ENCODE peak calls at places on chromosomes 1 and 21, in four cellular contexts. O, X, Z and E are unnamed samples. For H3K36me3 and H3K4me1, the result is how much of the 10 kb centered on the place peaks cover.

GRCh38 chr1:3017440-3018050 is 3.7 kb upstream of the ACTRT2 start:
- DNase-seq in Z (no peak), O (no peak), X (no peak), E (no peak)

GRCh38 chr21:37032877-37033471 is 26.5 kb downstream of the RIPPLY3 start:
- DNase-seq in O (no peak), X (peak), Z (no peak), E (peak)

GRCh38 chr1:8345621-8346415 is 27.9 kb downstream of the SLC45A1 start:
- DNase-seq in X (no peak), O (no peak), Z (peak), E (no peak)

GRCh38 chr1:154453577-154454352 is 48.3 kb upstream of the TDRD10 start:
- DNase-seq in X (peak), O (no peak), Z (no peak), E (no peak)

GRCh38 chr1:43938892-43939587 is 5.4 kb downstream of the ARTN start:
- DNase-seq in Z (no peak), X (no peak), O (no peak), E (no peak)

GRCh38 chr1:96144636-96145035 is 576.9 kb upstream of the PTBP2 start:
- DNase-seq in Z (no peak), O (no peak), X (no peak), E (no peak)

GRCh38 chr1:70899735-70900134 is 147.9 kb downstream of the PTGER3 start:
- DNase-seq in Z (no peak), O (no peak), X (peak), E (no peak)

GRCh38 chr1:111141803-111142202 is 1.8 kb downstream of the CEPT1 start:
- DNase-seq in Z (no peak), O (no peak), X (no peak), E (no peak)

GRCh38 chr1:17405898-17406759 is 33.3 kb downstream of the RCC2 start:
- DNase-seq in O (no peak), X (peak), Z (peak), E (no peak)

GRCh38 chr1:13700521-13701273 is 709 bp downstream of the PRDM2 start:
- DNase-seq in X (peak), O (no peak), Z (peak), E (peak)

GRCh38 chr21:17915976-17916375 is 96.8 kb upstream of the C21orf91 start:
- DNase-seq in O (no peak), Z (no peak), X (no peak), E (no peak)

GRCh38 chr21:41196990-41197389 is 29.0 kb downstream of the BACE2 start:
- DNase-seq in X (peak), Z (no peak), O (no peak), E (no peak)

GRCh38 chr1:85042413-85042812 is 5.9 kb downstream of the MCOLN3 start:
- DNase-seq in Z (no peak), X (no peak), O (no peak), E (no peak)
- H3K27ac ChIP-seq in Z (no peak), X (no peak), O (no peak), E (no peak)

DNA sequence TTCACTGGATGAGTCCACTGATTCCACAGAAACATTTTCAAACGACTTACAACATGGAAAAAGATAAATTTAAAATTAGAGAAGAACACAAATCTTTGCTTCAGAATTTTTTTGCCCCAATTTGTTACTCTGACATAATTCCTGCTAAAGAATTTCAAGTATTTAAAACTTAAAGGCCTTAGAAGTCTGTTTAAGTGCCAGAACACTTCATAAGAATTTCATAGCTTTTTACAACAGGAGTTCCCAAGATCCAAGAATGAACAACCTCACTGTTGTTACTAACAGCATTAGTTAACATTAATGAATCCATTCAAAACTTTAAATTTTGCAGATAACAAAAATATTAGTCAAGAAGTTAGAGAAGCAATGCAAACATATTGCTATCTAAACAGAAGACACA is 31.7 kb downstream of the ARHGAP29 start:
- DNase-seq in Z (no peak), O (no peak), X (no peak), E (no peak)
- H3K36me3 ChIP-seq in Z (half or more), O (under half), X (half or more), E (under half)

GRCh38 chr1:169610110-169610509 is 19.8 kb downstream of the SELP start:
- DNase-seq in Z (no peak), X (no peak), O (no peak), E (no peak)
- H3K4me1 ChIP-seq in Z (under half), X (under half), O (under half), E (under half)

GRCh38 chr1:92752719-92753118 is 32.2 kb downstream of the EVI5 start:
- DNase-seq in X (peak), Z (no peak), O (no peak), E (no peak)
- H3K27ac ChIP-seq in X (peak), Z (no peak), O (no peak), E (no peak)

GRCh38 chr21:16309250-16309971 is 579.6 kb downstream of the USP25 start:
- DNase-seq in O (no peak), X (no peak), Z (no peak), E (no peak)
- H3K36me3 ChIP-seq in O (under half), X (under half), Z (under half), E (under half)

DNA sequence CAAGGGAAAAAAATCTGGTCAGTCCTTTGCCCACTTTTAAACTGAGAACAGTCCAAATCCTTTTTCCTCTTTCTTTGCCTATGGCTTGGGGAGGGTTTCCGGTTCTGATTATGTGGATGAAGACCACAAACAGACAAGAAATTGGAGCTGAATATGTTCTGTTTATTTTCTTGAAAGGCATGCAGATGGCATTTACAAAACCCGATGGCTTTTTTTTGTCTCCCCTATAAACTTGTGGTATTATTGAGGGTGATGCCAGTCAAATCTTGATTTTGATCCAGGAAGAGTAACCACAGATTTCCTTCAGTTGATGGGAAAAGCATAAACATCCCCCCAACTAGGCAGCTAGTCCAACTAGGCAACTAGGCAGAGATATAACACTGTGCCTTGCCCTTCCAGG is 38.9 kb downstream of the PLPP3 start:
- DNase-seq in Z (no peak), X (no peak), O (no peak), E (no peak)
- H3K4me1 ChIP-seq in Z (half or more), X (under half), O (half or more), E (half or more)

GRCh38 chr1:1132928-1133750 is 17.2 kb upstream of the C1orf159 start:
- DNase-seq in Z (no peak), X (no peak), O (no peak), E (no peak)
- H3K27ac ChIP-seq in Z (peak), X (no peak), O (peak), E (no peak)

GRCh38 chr1:151210830-151211229 is 12.5 kb downstream of the PIP5K1A start:
- DNase-seq in Z (no peak), O (no peak), X (peak), E (no peak)

GRCh38 chr1:151211972-151212705 is 13.8 kb downstream of the PIP5K1A start:
- DNase-seq in Z (no peak), X (no peak), O (no peak), E (no peak)

GRCh38 chr1:151213560-151213959 is 15.2 kb downstream of the PIP5K1A start:
- DNase-seq in O (no peak), Z (no peak), X (no peak), E (no peak)
- H3K36me3 ChIP-seq in O (under half), Z (half or more), X (under half), E (under half)

GRCh38 chr1:10713614-10714013 is 82.8 kb downstream of the CASZ1 start:
- DNase-seq in Z (no peak), O (no peak), X (no peak), E (no peak)
- H3K4me1 ChIP-seq in Z (under half), O (half or more), X (under half), E (half or more)

GRCh38 chr1:15154480-15155036 is 1.0 kb downstream of the TMEM51 start:
- DNase-seq in Z (no peak), X (peak), O (no peak), E (no peak)
- H3K27ac ChIP-seq in Z (peak), X (no peak), O (no peak), E (peak)